ENCODE peak calls at places on chromosomes 2 and 18, in five cellular contexts. V, O, D, Z and R are unnamed samples.

GRCh38 chr18:25818505-25818904 is 271.9 kb downstream of the SS18 start:
- DNase-seq in O (no peak), D (no peak), Z (no peak), V (no peak), R (no peak)

GRCh38 chr2:196205891-196206408 is 34.6 kb upstream of the STK17B start:
- DNase-seq in D (no peak), Z (no peak), O (no peak), V (no peak), R (no peak)

GRCh38 chr2:144946263-144946662 is 426.3 kb upstream of the ZEB2 start:
- DNase-seq in O (no peak), D (no peak), Z (no peak), V (no peak), R (no peak)

GRCh38 chr2:16079637-16080036 is 139.3 kb downstream of the MYCN start:
- DNase-seq in D (no peak), O (no peak), Z (no peak), V (no peak), R (no peak)

GRCh38 chr2:133787207-133787606 is 218.9 kb upstream of the NCKAP5 start:
- DNase-seq in V (no peak), D (no peak), Z (peak), O (no peak), R (no peak)

GRCh38 chr2:150080115-150080514 is 407.4 kb downstream of the RND3 start:
- DNase-seq in V (no peak), Z (peak), D (no peak), O (no peak), R (no peak)

GRCh38 chr18:2697184-2697583 is 41.7 kb downstream of the SMCHD1 start:
- DNase-seq in D (no peak), V (no peak), O (no peak), Z (no peak), R (no peak)

GRCh38 chr2:85409719-85410583 is at the start of gene CAPG:
- DNase-seq in Z (no peak), V (no peak), O (no peak), D (no peak), R (no peak)

GRCh38 chr2:121418494-121419058 is 112.1 kb upstream of the RNU4ATAC start:
- DNase-seq in O (no peak), Z (no peak), D (no peak), V (no peak), R (no peak)

GRCh38 chr18:77131100-77131651 is 1.4 kb downstream of the MBP start:
- DNase-seq in V (no peak), Z (no peak), D (no peak), O (no peak), R (peak)

GRCh38 chr18:37253424-37254255 is 312.0 kb downstream of the CELF4 start:
- DNase-seq in O (peak), Z (no peak), D (no peak), V (no peak), R (peak)

GRCh38 chr18:60021556-60021955 is 121.8 kb downstream of the PMAIP1 start:
- DNase-seq in V (no peak), D (no peak), Z (no peak), O (no peak), R (no peak)

GRCh38 chr2:6913415-6914157 is 3.6 kb upstream of the RNF144A start:
- DNase-seq in O (no peak), V (peak), Z (no peak), D (no peak), R (no peak)

GRCh38 chr2:176131617-176132396 is 2.3 kb downstream of the HOXD8 start:
- DNase-seq in V (no peak), Z (no peak), D (no peak), O (no peak), R (no peak)

GRCh38 chr2:24362253-24362652 is 1.9 kb upstream of the ITSN2 start:
- DNase-seq in Z (no peak), D (peak), V (no peak), O (no peak), R (no peak)

GRCh38 chr2:113057127-113057526 is 1.9 kb upstream of the IL36RN start:
- DNase-seq in V (no peak), O (no peak), Z (no peak), D (no peak), R (no peak)

GRCh38 chr2:78734221-78734620 is 291.3 kb upstream of the REG3G start:
- DNase-seq in D (no peak), V (no peak), Z (no peak), O (no peak), R (no peak)

GRCh38 chr18:36672437-36673344 is 156.1 kb downstream of the TPGS2 start:
- DNase-seq in Z (no peak), D (no peak), V (no peak), O (no peak), R (peak)

GRCh38 chr2:241759091-241759807 is 17.4 kb upstream of the GAL3ST2 start:
- DNase-seq in V (no peak), Z (no peak), O (no peak), D (no peak), R (no peak)

GRCh38 chr2:100222844-100223243 is 80.5 kb upstream of the AFF3 start:
- DNase-seq in V (no peak), D (no peak), Z (no peak), O (no peak), R (no peak)

GRCh38 chr2:60073201-60073600 is 480.3 kb downstream of the BCL11A start:
- DNase-seq in O (no peak), V (no peak), D (no peak), Z (no peak), R (no peak)

GRCh38 chr2:33122726-33123125 is 176.0 kb downstream of the LTBP1 start:
- DNase-seq in Z (no peak), V (no peak), O (no peak), D (no peak), R (no peak)

GRCh38 chr2:240648155-240648649 is 22.9 kb downstream of the GPR35 start:
- DNase-seq in Z (no peak), D (no peak), V (no peak), O (no peak), R (no peak)

GRCh38 chr2:236935131-236935530 is 150.6 kb upstream of the COPS8 start:
- DNase-seq in D (no peak), V (no peak), O (no peak), Z (no peak), R (no peak)

GRCh38 chr2:3022841-3023372 is 354.7 kb downstream of the EIPR1 start:
- DNase-seq in Z (no peak), V (no peak), D (no peak), O (no peak), R (no peak)

GRCh38 chr18:8771930-8772329 is 66.6 kb downstream of the MTCL1 start:
- DNase-seq in V (no peak), D (no peak), Z (no peak), O (no peak), R (no peak)

GRCh38 chr2:206774871-206775270 is 9.5 kb downstream of the FASTKD2 start:
- DNase-seq in V (no peak), Z (no peak), O (no peak), D (no peak), R (no peak)

GRCh38 chr2:213723707-213724106 is 439.4 kb downstream of the SPAG16 start:
- DNase-seq in V (no peak), D (no peak), Z (no peak), O (no peak), R (no peak)

GRCh38 chr2:128573531-128573930 is 254.9 kb upstream of the HS6ST1 start:
- DNase-seq in V (no peak), D (no peak), Z (no peak), O (no peak), R (no peak)

GRCh38 chr2:147451131-147451530 is 393.7 kb upstream of the ACVR2A start:
- DNase-seq in O (no peak), Z (no peak), D (no peak), V (no peak), R (no peak)

GRCh38 chr2:172445851-172446250 is 18.5 kb downstream of the ITGA6 start:
- DNase-seq in D (no peak), V (no peak), O (no peak), Z (no peak), R (no peak)

GRCh38 chr2:170375192-170375591 is 197.2 kb downstream of the MYO3B start:
- DNase-seq in O (no peak), V (no peak), Z (no peak), D (no peak), R (no peak)

GRCh38 chr2:241945311-241945710 is 75.8 kb downstream of the RTP5 start:
- DNase-seq in V (no peak), D (no peak), O (no peak), Z (no peak), R (no peak)

GRCh38 chr2:33225350-33225749 is 251.1 kb upstream of the RASGRP3 start:
- DNase-seq in O (no peak), D (no peak), Z (no peak), V (no peak), R (no peak)

GRCh38 chr2:152532241-152532640 is 185.0 kb downstream of the PRPF40A start:
- DNase-seq in D (no peak), V (no peak), O (no peak), Z (no peak), R (no peak)

GRCh38 chr2:26025509-26025908 is 8.4 kb upstream of the RAB10 start:
- DNase-seq in V (no peak), Z (no peak), O (no peak), D (no peak), R (no peak)

GRCh38 chr18:55983433-55983832 is 395.4 kb upstream of the TCF4 start:
- DNase-seq in D (no peak), V (no peak), O (no peak), Z (no peak), R (no peak)

GRCh38 chr2:126973745-126974144 is 75.1 kb downstream of the TEX51 start:
- DNase-seq in Z (no peak), O (no peak), V (no peak), D (no peak), R (no peak)